ENCODE peak calls at places on chromosome 14, in nine cellular contexts. One of them, this sample, is unnamed.

GRCh38 chr14:72568296-72568992 is 325.5 kb downstream of the DPF3 start:
- DNase-seq in AG09309: no peak
- DNase-seq in RWPE2: no peak
- DNase-seq in fibroblast of mammary gland: no peak
- DNase-seq in left ventricle myocardium inferior: no peak
- DNase-seq in fibroblast of lung: no peak
- DNase-seq in HL-60: no peak
- DNase-seq in A549: no peak
- DNase-seq in astrocyte: no peak
- DNase-seq in this sample: no peak

GRCh38 chr14:89041245-89041585 is 216.8 kb downstream of the TTC8 start:
- DNase-seq in HL-60: no peak
- DNase-seq in fibroblast of mammary gland: no peak
- DNase-seq in A549: no peak
- DNase-seq in astrocyte: no peak
- DNase-seq in left ventricle myocardium inferior: no peak
- DNase-seq in RWPE2: no peak
- DNase-seq in AG09309: no peak
- DNase-seq in fibroblast of lung: no peak
- DNase-seq in this sample: no peak

GRCh38 chr14:21915814-21916213 is 242.2 kb upstream of the OR4E1 start:
- DNase-seq in AG09309: no peak
- DNase-seq in fibroblast of mammary gland: no peak
- DNase-seq in A549: peak; percentile 78
- DNase-seq in RWPE2: no peak
- DNase-seq in fibroblast of lung: peak; percentile 11
- DNase-seq in HL-60: no peak
- DNase-seq in left ventricle myocardium inferior: no peak
- DNase-seq in astrocyte: no peak
- DNase-seq in this sample: no peak

GRCh38 chr14:81323621-81324400 is 76.3 kb downstream of the STON2 start:
- DNase-seq in fibroblast of mammary gland: no peak
- DNase-seq in A549: peak; percentile 71
- DNase-seq in RWPE2: peak; percentile 91
- DNase-seq in astrocyte: peak; percentile 32
- DNase-seq in fibroblast of lung: no peak
- DNase-seq in HL-60: no peak
- DNase-seq in AG09309: no peak
- DNase-seq in left ventricle myocardium inferior: no peak
- DNase-seq in this sample: no peak

GRCh38 chr14:72617391-72618011 is 276.4 kb downstream of the DPF3 start:
- DNase-seq in HL-60: no peak
- DNase-seq in fibroblast of mammary gland: no peak
- DNase-seq in A549: no peak
- DNase-seq in AG09309: no peak
- DNase-seq in fibroblast of lung: no peak
- DNase-seq in RWPE2: no peak
- DNase-seq in astrocyte: peak; percentile 80
- DNase-seq in left ventricle myocardium inferior: peak; percentile 44
- DNase-seq in this sample: no peak

GRCh38 chr14:81927069-81927468 is 393.4 kb upstream of the SEL1L start:
- DNase-seq in fibroblast of mammary gland: no peak
- DNase-seq in RWPE2: no peak
- DNase-seq in AG09309: no peak
- DNase-seq in A549: no peak
- DNase-seq in left ventricle myocardium inferior: no peak
- DNase-seq in HL-60: no peak
- DNase-seq in astrocyte: no peak
- DNase-seq in fibroblast of lung: no peak
- DNase-seq in this sample: no peak

GRCh38 chr14:32471183-32471582 is 142.1 kb downstream of the AKAP6 start:
- DNase-seq in A549: no peak
- DNase-seq in astrocyte: no peak
- DNase-seq in left ventricle myocardium inferior: no peak
- DNase-seq in fibroblast of mammary gland: no peak
- DNase-seq in HL-60: no peak
- DNase-seq in fibroblast of lung: no peak
- DNase-seq in RWPE2: no peak
- DNase-seq in AG09309: no peak
- DNase-seq in this sample: no peak

GRCh38 chr14:73763396-73763795 is 49.2 kb upstream of the PNMA1 start:
- DNase-seq in RWPE2: no peak
- DNase-seq in fibroblast of lung: no peak
- DNase-seq in A549: no peak
- DNase-seq in astrocyte: no peak
- DNase-seq in left ventricle myocardium inferior: no peak
- DNase-seq in HL-60: no peak
- DNase-seq in fibroblast of mammary gland: no peak
- DNase-seq in AG09309: no peak
- DNase-seq in this sample: no peak

GRCh38 chr14:60188115-60188514 is 22.9 kb upstream of the DHRS7 start:
- DNase-seq in fibroblast of mammary gland: peak; percentile 12
- DNase-seq in AG09309: no peak
- DNase-seq in A549: peak; percentile 31
- DNase-seq in fibroblast of lung: peak; percentile 22
- DNase-seq in RWPE2: no peak
- DNase-seq in left ventricle myocardium inferior: no peak
- DNase-seq in HL-60: no peak
- DNase-seq in astrocyte: no peak
- DNase-seq in this sample: no peak

GRCh38 chr14:57352771-57353170 is 37.6 kb upstream of the NAA30 start:
- DNase-seq in HL-60: no peak
- DNase-seq in fibroblast of mammary gland: peak; percentile 11
- DNase-seq in astrocyte: no peak
- DNase-seq in left ventricle myocardium inferior: no peak
- DNase-seq in RWPE2: no peak
- DNase-seq in fibroblast of lung: no peak
- DNase-seq in AG09309: no peak
- DNase-seq in A549: no peak
- DNase-seq in this sample: no peak

GRCh38 chr14:99351166-99352007 is 79.4 kb upstream of the BCL11B start:
- DNase-seq in fibroblast of mammary gland: no peak
- DNase-seq in HL-60: no peak
- DNase-seq in astrocyte: no peak
- DNase-seq in RWPE2: no peak
- DNase-seq in fibroblast of lung: no peak
- DNase-seq in A549: peak; percentile 14
- DNase-seq in left ventricle myocardium inferior: no peak
- DNase-seq in AG09309: no peak
- DNase-seq in this sample: no peak

GRCh38 chr14:23344481-23344880 is 8.2 kb downstream of the SLC22A17 start:
- DNase-seq in A549: no peak
- DNase-seq in astrocyte: no peak
- DNase-seq in fibroblast of mammary gland: no peak
- DNase-seq in RWPE2: no peak
- DNase-seq in left ventricle myocardium inferior: no peak
- DNase-seq in fibroblast of lung: no peak
- DNase-seq in HL-60: no peak
- DNase-seq in AG09309: no peak
- DNase-seq in this sample: no peak

GRCh38 chr14:50488521-50488920 is 43.8 kb downstream of the MAP4K5 start:
- DNase-seq in left ventricle myocardium inferior: no peak
- DNase-seq in fibroblast of mammary gland: no peak
- DNase-seq in HL-60: no peak
- DNase-seq in fibroblast of lung: no peak
- DNase-seq in astrocyte: no peak
- DNase-seq in RWPE2: no peak
- DNase-seq in A549: no peak
- DNase-seq in AG09309: no peak
- DNase-seq in this sample: no peak

GRCh38 chr14:50028458-50028857 is 87.9 kb downstream of the VCPKMT start:
- DNase-seq in astrocyte: no peak
- DNase-seq in fibroblast of lung: no peak
- DNase-seq in A549: no peak
- DNase-seq in AG09309: no peak
- DNase-seq in RWPE2: no peak
- DNase-seq in fibroblast of mammary gland: no peak
- DNase-seq in HL-60: no peak
- DNase-seq in left ventricle myocardium inferior: no peak
- DNase-seq in this sample: no peak

DNA sequence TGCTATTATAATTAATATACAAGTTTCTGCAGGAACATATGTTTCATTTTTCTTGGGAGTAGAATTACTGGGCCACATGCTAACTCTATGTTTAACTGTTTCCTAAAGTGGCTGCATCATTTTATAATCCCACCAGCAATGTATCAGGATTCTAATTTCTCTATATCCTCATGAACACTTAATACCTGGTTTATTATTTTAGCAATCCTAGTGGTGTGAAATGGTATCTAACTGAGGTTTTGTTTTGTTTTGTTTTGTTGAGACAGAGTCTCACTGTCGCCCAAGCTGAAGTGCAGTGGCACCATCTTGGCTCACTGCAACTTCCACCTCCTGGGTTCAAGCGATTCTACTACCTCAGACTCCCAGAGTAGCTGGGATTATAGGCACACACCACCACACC is 6.5 kb downstream of the SPTLC2 start:
- DNase-seq in fibroblast of mammary gland: no peak
- DNase-seq in A549: no peak
- DNase-seq in RWPE2: no peak
- DNase-seq in astrocyte: no peak
- DNase-seq in fibroblast of lung: no peak
- DNase-seq in HL-60: no peak
- DNase-seq in left ventricle myocardium inferior: no peak
- DNase-seq in AG09309: no peak
- DNase-seq in this sample: no peak
- TF ChIP-seq CTCF in fibroblast of mammary gland: no peak
- TF ChIP-seq CTCF in A549: no peak
- TF ChIP-seq CTCF in RWPE2: no peak
- TF ChIP-seq CTCF in astrocyte: no peak
- TF ChIP-seq CTCF in fibroblast of lung: no peak
- TF ChIP-seq CTCF in HL-60: no peak
- TF ChIP-seq CTCF in left ventricle myocardium inferior: no peak
- TF ChIP-seq CTCF in AG09309: no peak
- TF ChIP-seq CTCF in this sample: no peak

DNA sequence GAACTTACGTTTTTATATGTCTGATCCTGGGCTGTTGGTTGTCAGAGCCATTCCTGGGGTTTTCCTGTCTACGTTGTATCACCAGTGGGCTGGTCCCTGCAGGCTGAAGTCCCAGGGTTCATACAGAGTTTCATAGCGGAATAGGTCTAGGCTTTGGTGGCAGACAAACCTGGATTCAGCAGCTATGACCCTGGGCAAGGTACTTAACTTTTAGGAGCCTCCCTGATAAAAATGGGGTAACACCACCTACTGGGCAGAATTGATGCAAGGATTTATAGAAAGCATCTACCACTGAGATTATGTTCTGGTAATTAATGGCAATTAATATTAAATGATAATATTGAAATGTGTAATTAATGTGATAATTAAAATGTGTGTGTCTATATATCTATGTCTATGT is 141.2 kb downstream of the SYNE2 start:
- DNase-seq in fibroblast of lung: peak; percentile 26
- DNase-seq in astrocyte: no peak
- DNase-seq in fibroblast of mammary gland: peak; percentile 7
- DNase-seq in left ventricle myocardium inferior: no peak
- DNase-seq in A549: peak; percentile 13
- DNase-seq in HL-60: no peak
- DNase-seq in RWPE2: no peak
- DNase-seq in AG09309: no peak
- DNase-seq in this sample: no peak
- TF ChIP-seq CTCF in fibroblast of lung: peak; percentile 36
- TF ChIP-seq CTCF in astrocyte: no peak
- TF ChIP-seq CTCF in fibroblast of mammary gland: peak; percentile 34
- TF ChIP-seq CTCF in left ventricle myocardium inferior: peak; percentile 42
- TF ChIP-seq CTCF in A549: peak; percentile 35
- TF ChIP-seq CTCF in HL-60: no peak
- TF ChIP-seq CTCF in RWPE2: peak; percentile 61
- TF ChIP-seq CTCF in AG09309: peak; percentile 26
- TF ChIP-seq CTCF in this sample: no peak

DNA sequence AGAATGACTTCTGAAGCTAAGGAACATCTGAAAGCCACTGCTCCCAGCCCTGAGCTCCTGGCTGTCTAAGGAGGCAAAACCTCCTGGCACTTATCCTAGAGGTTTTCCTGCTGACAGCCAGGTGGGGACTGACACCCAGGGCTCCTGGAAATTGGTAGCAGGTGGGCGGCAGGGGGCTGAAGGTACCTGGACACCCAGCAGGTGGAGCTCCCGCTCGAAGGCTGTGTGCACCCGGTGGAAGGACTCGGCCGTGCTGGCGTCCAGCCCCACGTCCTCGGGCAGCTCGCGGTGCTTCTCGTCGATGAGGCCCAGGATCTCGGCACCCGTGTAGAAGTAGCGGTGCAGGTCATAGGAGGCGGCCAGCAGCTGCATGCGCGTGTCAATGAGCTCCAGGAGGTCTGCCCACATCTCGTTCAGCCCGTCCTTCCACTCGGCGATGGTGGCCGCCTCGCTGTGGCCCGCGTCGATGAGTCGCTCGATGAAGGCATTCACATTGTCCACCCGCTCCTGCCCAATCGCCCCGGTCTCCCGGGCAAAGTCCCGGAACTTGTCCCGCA is 68.2 kb downstream of the PLEKHG3 start:
- DNase-seq in fibroblast of mammary gland: no peak
- DNase-seq in RWPE2: peak; percentile 72
- DNase-seq in astrocyte: no peak
- DNase-seq in A549: no peak
- DNase-seq in fibroblast of lung: no peak
- DNase-seq in AG09309: no peak
- DNase-seq in left ventricle myocardium inferior: no peak
- DNase-seq in HL-60: no peak
- DNase-seq in this sample: no peak
- TF ChIP-seq CTCF in fibroblast of mammary gland: no peak
- TF ChIP-seq CTCF in RWPE2: no peak
- TF ChIP-seq CTCF in astrocyte: no peak
- TF ChIP-seq CTCF in A549: peak; percentile 18
- TF ChIP-seq CTCF in fibroblast of lung: no peak
- TF ChIP-seq CTCF in AG09309: no peak
- TF ChIP-seq CTCF in left ventricle myocardium inferior: no peak
- TF ChIP-seq CTCF in HL-60: no peak
- TF ChIP-seq CTCF in this sample: no peak

DNA sequence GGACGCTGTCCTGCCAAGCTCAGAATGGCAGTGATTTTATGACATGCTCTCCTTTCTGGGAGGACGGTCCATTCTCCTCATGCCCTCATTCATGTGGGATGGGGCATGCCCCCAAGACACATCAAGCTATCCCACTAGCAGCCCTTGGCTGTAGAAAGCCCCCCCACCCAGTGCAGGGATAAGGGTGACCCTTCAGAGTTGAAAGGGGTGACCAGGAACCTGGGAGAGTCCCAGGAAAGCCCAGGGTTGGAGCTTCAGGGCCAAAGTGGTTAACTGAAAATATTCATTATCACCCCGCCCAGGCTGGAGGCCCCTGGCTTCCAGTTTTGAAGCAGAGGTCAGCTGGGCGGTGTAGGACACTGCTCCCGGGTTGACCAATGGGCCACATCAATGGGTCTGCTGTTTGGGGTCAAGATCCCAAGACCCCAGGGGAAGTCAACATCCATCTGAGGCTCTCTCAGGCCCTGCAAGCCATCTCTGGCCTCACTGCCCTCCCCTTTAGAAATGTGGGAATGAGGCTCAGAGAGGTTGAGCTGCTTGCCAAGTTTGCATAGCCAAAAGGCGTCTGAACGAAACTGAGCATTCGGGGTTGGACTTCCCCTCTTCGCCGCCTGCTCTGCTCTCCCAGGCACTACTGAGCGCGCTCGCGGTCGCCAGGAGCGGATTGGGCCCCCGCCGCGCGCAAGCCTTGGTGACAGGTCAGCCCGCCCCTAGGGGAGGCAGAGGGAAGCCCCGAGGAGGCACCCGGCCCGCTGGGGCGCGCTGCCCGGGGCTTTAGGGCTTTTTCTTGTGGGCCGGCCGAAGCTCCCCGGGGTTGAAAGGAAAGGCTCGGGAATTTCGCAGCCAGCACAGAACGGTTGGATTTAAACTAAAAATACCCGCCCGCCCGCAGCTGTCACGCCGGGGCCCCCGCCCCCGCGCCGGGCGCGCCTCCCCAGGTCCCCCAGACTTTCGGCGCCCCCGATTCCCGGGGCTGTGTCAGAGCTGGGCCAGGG is 630 bp downstream of the SYNE3 start:
- DNase-seq in RWPE2: no peak
- DNase-seq in AG09309: no peak
- DNase-seq in HL-60: peak; percentile 92
- DNase-seq in fibroblast of mammary gland: no peak
- DNase-seq in fibroblast of lung: no peak
- DNase-seq in A549: peak; percentile 37
- DNase-seq in left ventricle myocardium inferior: peak; percentile 76
- DNase-seq in astrocyte: peak; percentile 27
- DNase-seq in this sample: peak; percentile 89
- TF ChIP-seq CTCF in RWPE2: peak; percentile 36
- TF ChIP-seq CTCF in AG09309: peak; percentile 34
- TF ChIP-seq CTCF in HL-60: no peak
- TF ChIP-seq CTCF in fibroblast of mammary gland: no peak
- TF ChIP-seq CTCF in fibroblast of lung: peak; percentile 29
- TF ChIP-seq CTCF in A549: no peak
- TF ChIP-seq CTCF in left ventricle myocardium inferior: peak; percentile 59
- TF ChIP-seq CTCF in astrocyte: no peak
- TF ChIP-seq CTCF in this sample: peak; percentile 62

This sample was measured in CD14-positive monocyte.